ENCODE peak calls at places on chromosomes 16 and 17, in eight cellular contexts. C is cardiac fibroblast, N is T-helper 9 cell, A is non-pigmented ciliary epithelial cell, B is iPS-NIHi11, I is AG08395, S is nephron progenitor cell, G is NCI-H1105 treated with DMSO at 0.1 percent for 48 hours. J is an unnamed sample.
A peak's percentile ranks its signal among the peaks of the same experiment; 100 is the strongest.

GRCh38 chr16:69366431-69366830 is 14.8 kb upstream of the TMED6 start:
- DNase-seq in C (no peak), N (no peak), A (no peak), B (no peak), I (no peak), S (no peak), G (no peak), J (no peak)

GRCh38 chr17:80101946-80102706 is 745 bp downstream of the GAA start:
- DNase-seq in C (peak; percentile 11), N (no peak), A (no peak), B (peak; percentile 53), I (peak; percentile 29), S (peak; percentile 35), G (peak; percentile 6), J (no peak)

GRCh38 chr17:40341808-40342574 is 22.5 kb downstream of the GJD3 start:
- DNase-seq in C (peak; percentile 86), N (peak; percentile 37), A (no peak), B (peak; percentile 86), I (peak; percentile 70), S (peak; percentile 91), G (peak; percentile 33), J (no peak)

GRCh38 chr16:84732674-84733352 is 33.0 kb downstream of the USP10 start:
- DNase-seq in C (no peak), N (no peak), A (no peak), B (no peak), I (no peak), S (no peak), G (no peak), J (no peak)

GRCh38 chr16:84084570-84085270 is 32.0 kb downstream of the MBTPS1 start:
- DNase-seq in C (peak; percentile 72), N (peak; percentile 53), A (peak; percentile 18), B (peak; percentile 92), I (peak; percentile 74), S (peak; percentile 64), G (peak; percentile 33), J (no peak)

GRCh38 chr17:46782250-46782953 is 36.1 kb downstream of the WNT3 start:
- DNase-seq in C (no peak), N (no peak), A (no peak), B (peak; percentile 80), I (no peak), S (peak; percentile 38), G (no peak), J (no peak)

GRCh38 chr17:60077672-60078519 is 825 bp downstream of the HEATR6 start:
- DNase-seq in C (peak; percentile 46), N (no peak), A (no peak), B (no peak), I (no peak), S (no peak), G (no peak), J (no peak)

GRCh38 chr16:50238868-50239301 is 27.5 kb upstream of the ADCY7 start:
- DNase-seq in C (no peak), N (no peak), A (no peak), B (no peak), I (no peak), S (no peak), G (peak; percentile 94), J (no peak)

GRCh38 chr16:10539256-10539655 is 41.1 kb downstream of the EMP2 start:
- DNase-seq in C (no peak), N (no peak), A (no peak), B (no peak), I (no peak), S (no peak), G (no peak), J (no peak)

GRCh38 chr17:71546369-71546864 is 574.4 kb upstream of the SOX9 start:
- DNase-seq in C (no peak), N (no peak), A (no peak), B (no peak), I (no peak), S (no peak), G (no peak), J (no peak)

GRCh38 chr17:74519951-74520553 is 11.2 kb downstream of the CD300LB start:
- DNase-seq in C (no peak), N (no peak), A (no peak), B (peak; percentile 5), I (no peak), S (no peak), G (no peak), J (no peak)

GRCh38 chr17:43882761-43883415 is 24.4 kb downstream of the MPP2 start:
- DNase-seq in C (no peak), N (no peak), A (no peak), B (no peak), I (no peak), S (no peak), G (no peak), J (no peak)

GRCh38 chr17:65918450-65918849 is 273.5 kb downstream of the CEP112 start:
- DNase-seq in C (peak; percentile 46), N (no peak), A (no peak), B (no peak), I (peak; percentile 5), S (no peak), G (no peak), J (no peak)

GRCh38 chr16:30382398-30383015 is at the start of gene SEPTIN1:
- DNase-seq in C (no peak), N (peak; percentile 64), A (no peak), B (no peak), I (no peak), S (no peak), G (no peak), J (no peak)

GRCh38 chr17:58324409-58325288 is 3.9 kb downstream of the TSPOAP1 start:
- DNase-seq in C (peak; percentile 38), N (no peak), A (no peak), B (peak; percentile 87), I (peak; percentile 79), S (peak; percentile 76), G (peak; percentile 67), J (no peak)

GRCh38 chr17:28272166-28272565 is 46.8 kb upstream of the TMEM97 start:
- DNase-seq in C (no peak), N (no peak), A (no peak), B (no peak), I (peak; percentile 56), S (no peak), G (no peak), J (no peak)